ENCODE peak calls at places on chromosomes 1 and 21, in seven cellular contexts. X, U, J, P, F, S and B are unnamed samples.

GRCh38 chr1:104991702-104992101 is 1242.0 kb downstream of the AMY1C start:
- DNase-seq in S (no peak), P (no peak), X (no peak), U (no peak), J (no peak), F (no peak), B (no peak)

GRCh38 chr1:83802450-83803152 is 196.3 kb downstream of the TTLL7 start:
- DNase-seq in J (no peak), F (no peak), X (no peak), U (no peak), S (no peak), P (no peak), B (no peak)

GRCh38 chr1:234990328-234990675 is 138.3 kb downstream of the TOMM20 start:
- DNase-seq in P (no peak), X (no peak), U (no peak), F (no peak), S (no peak), J (no peak), B (no peak)

GRCh38 chr1:169779150-169779549 is 15.6 kb downstream of the METTL18 start:
- DNase-seq in F (no peak), U (no peak), J (no peak), S (no peak), P (no peak), X (no peak), B (no peak)

GRCh38 chr1:15848143-15848928 is 829 bp downstream of the SPEN start:
- DNase-seq in P (peak), F (peak), J (peak), X (peak), S (peak), U (peak), B (no peak)

GRCh38 chr1:33347650-33347992 is 26.7 kb upstream of the A3GALT2 start:
- DNase-seq in S (no peak), X (peak), J (peak), F (no peak), P (no peak), U (no peak), B (no peak)

GRCh38 chr1:243513726-243514491 is 258.1 kb downstream of the SDCCAG8 start:
- DNase-seq in F (no peak), J (no peak), S (no peak), U (no peak), X (no peak), P (no peak), B (peak)

GRCh38 chr1:228140724-228141081 is 624 bp downstream of the GUK1 start:
- DNase-seq in U (no peak), X (no peak), F (no peak), J (peak), P (no peak), S (no peak), B (no peak)

GRCh38 chr1:226627050-226627755 is 78.6 kb downstream of the STUM start:
- DNase-seq in J (no peak), S (peak), P (peak), X (no peak), F (no peak), U (no peak), B (no peak)

GRCh38 chr1:62230724-62231123 is 36.1 kb downstream of the L1TD1 start:
- DNase-seq in P (no peak), X (no peak), U (no peak), S (no peak), J (peak), F (no peak), B (peak)

GRCh38 chr1:27634166-27634981 is 611 bp downstream of the FGR start:
- DNase-seq in J (no peak), F (no peak), X (peak), P (peak), S (peak), U (no peak), B (no peak)

GRCh38 chr1:229223498-229223897 is 47.4 kb upstream of the RAB4A start:
- DNase-seq in X (peak), U (no peak), F (peak), S (no peak), J (no peak), P (no peak), B (no peak)

GRCh38 chr1:234963904-234964702 is 164.5 kb downstream of the TOMM20 start:
- DNase-seq in F (peak), J (no peak), P (peak), U (no peak), S (no peak), X (no peak), B (no peak)

GRCh38 chr1:98468111-98468717 is 193.3 kb upstream of the SNX7 start:
- DNase-seq in S (no peak), X (no peak), F (peak), P (no peak), U (no peak), J (no peak), B (peak)

GRCh38 chr21:14388282-14388681 is 5.3 kb upstream of the HSPA13 start:
- DNase-seq in S (no peak), P (no peak), X (no peak), F (no peak), J (no peak), U (no peak), B (no peak)

GRCh38 chr1:204167730-204168129 is 1.6 kb upstream of the REN start:
- DNase-seq in F (no peak), J (no peak), X (peak), P (no peak), S (no peak), U (no peak), B (no peak)

GRCh38 chr1:152143147-152143845 is 15.7 kb downstream of the RPTN start:
- DNase-seq in X (no peak), P (no peak), S (no peak), U (no peak), F (no peak), J (no peak), B (no peak)

GRCh38 chr1:67676946-67677345 is 8.1 kb upstream of the GADD45A start:
- DNase-seq in P (no peak), J (no peak), F (no peak), S (no peak), X (no peak), U (no peak), B (no peak)

GRCh38 chr1:227059076-227059475 is 119.0 kb downstream of the COQ8A start:
- DNase-seq in F (no peak), P (no peak), S (no peak), X (no peak), U (no peak), J (no peak), B (no peak)

GRCh38 chr1:82836246-82836645 is 1035.5 kb downstream of the ADGRL2 start:
- DNase-seq in F (no peak), U (no peak), X (no peak), S (no peak), P (no peak), J (no peak), B (no peak)